ENCODE peak calls at places on chromosomes 1 and 21, in ten cellular contexts. P is heart left ventricle, S is A673, Y is sigmoid colon, L is trophoblast cell, F is astrocyte, Q is ovary, T is tibial nerve, Z is suprapubic skin, N is PC-9. U is an unnamed sample.

GRCh38 chr1:218537131-218537904 is 192.2 kb downstream of the TGFB2 start:
- DNase-seq in P (no peak), S (no peak), Y (no peak), L (no peak), F (peak), Q (no peak), T (no peak), Z (no peak), N (peak), U (peak)

GRCh38 chr1:223756806-223757700 is 44.7 kb downstream of the CAPN2 start:
- DNase-seq in P (no peak), S (no peak), Y (no peak), L (no peak), F (no peak), Q (no peak), T (no peak), Z (no peak), N (no peak), U (no peak)

GRCh38 chr1:168618351-168618750 is 41.9 kb downstream of the XCL1 start:
- DNase-seq in P (no peak), S (no peak), Y (no peak), L (no peak), F (no peak), Q (no peak), T (no peak), Z (no peak), N (no peak), U (no peak)

GRCh38 chr1:64203420-64203819 is at the start of gene UBE2U:
- DNase-seq in P (no peak), S (no peak), Y (no peak), L (no peak), F (no peak), Q (no peak), T (no peak), Z (no peak), N (no peak), U (no peak)

GRCh38 chr1:218369688-218370511 is 24.8 kb downstream of the TGFB2 start:
- DNase-seq in P (no peak), S (no peak), Y (no peak), L (peak), F (peak), Q (no peak), T (no peak), Z (no peak), N (no peak), U (no peak)

GRCh38 chr21:14259669-14260458 is 43.9 kb downstream of the RBM11 start:
- DNase-seq in P (no peak), S (peak), Y (no peak), L (peak), F (peak), Q (no peak), T (no peak), Z (no peak), N (no peak), U (peak)

GRCh38 chr1:200179781-200180160 is 152.3 kb downstream of the NR5A2 start:
- DNase-seq in P (no peak), S (peak), Y (no peak), L (no peak), F (no peak), Q (no peak), T (no peak), Z (no peak), N (no peak), U (no peak)

GRCh38 chr1:21623411-21623961 is 45.7 kb downstream of the RAP1GAP start:
- DNase-seq in P (no peak), S (no peak), Y (no peak), L (no peak), F (no peak), Q (no peak), T (no peak), Z (no peak), N (no peak), U (no peak)

GRCh38 chr1:182761396-182762395 is 27.9 kb upstream of the NPL start:
- DNase-seq in P (no peak), S (no peak), Y (no peak), L (no peak), F (no peak), Q (no peak), T (no peak), Z (no peak), N (no peak), U (peak)

GRCh38 chr1:71967670-71968069 is 314.7 kb downstream of the NEGR1 start:
- DNase-seq in P (no peak), S (no peak), Y (no peak), L (no peak), F (no peak), Q (no peak), T (no peak), Z (no peak), N (no peak), U (no peak)

GRCh38 chr1:181479137-181479745 is 4.1 kb upstream of the CACNA1E start:
- DNase-seq in P (peak), S (peak), Y (no peak), L (peak), F (peak), Q (peak), T (no peak), Z (no peak), N (no peak), U (peak)

GRCh38 chr1:40210514-40211204 is 37.1 kb upstream of the TMCO2 start:
- DNase-seq in P (no peak), S (no peak), Y (no peak), L (no peak), F (no peak), Q (no peak), T (no peak), Z (no peak), N (no peak), U (no peak)

GRCh38 chr1:62285984-62286481 is 33.2 kb downstream of the KANK4 start:
- DNase-seq in P (no peak), S (no peak), Y (no peak), L (no peak), F (no peak), Q (no peak), T (no peak), Z (no peak), N (no peak), U (no peak)

GRCh38 chr1:116807394-116807793 is 53.2 kb downstream of the CD2 start:
- DNase-seq in P (no peak), S (no peak), Y (no peak), L (no peak), F (no peak), Q (no peak), T (no peak), Z (no peak), N (no peak), U (no peak)

GRCh38 chr1:217674330-217674729 is 43.2 kb downstream of the SPATA17 start:
- DNase-seq in P (no peak), S (no peak), Y (no peak), L (no peak), F (no peak), Q (no peak), T (no peak), Z (no peak), N (no peak), U (no peak)

GRCh38 chr1:170755791-170756190 is 91.9 kb downstream of the PRRX1 start:
- DNase-seq in P (no peak), S (no peak), Y (no peak), L (no peak), F (no peak), Q (no peak), T (no peak), Z (no peak), N (no peak), U (no peak)

GRCh38 chr1:68166348-68166747 is 66.0 kb downstream of the WLS start:
- DNase-seq in P (no peak), S (no peak), Y (no peak), L (no peak), F (peak), Q (no peak), T (no peak), Z (no peak), N (no peak), U (no peak)

GRCh38 chr1:223706077-223706988 is 6.0 kb upstream of the CAPN2 start:
- DNase-seq in P (no peak), S (peak), Y (no peak), L (no peak), F (peak), Q (no peak), T (no peak), Z (no peak), N (peak), U (no peak)

GRCh38 chr1:5312870-5313269 is 658.5 kb downstream of the AJAP1 start:
- DNase-seq in P (no peak), S (no peak), Y (no peak), L (no peak), F (no peak), Q (no peak), T (no peak), Z (no peak), N (no peak), U (no peak)

GRCh38 chr1:97192872-97193572 is 471.4 kb downstream of the PTBP2 start:
- DNase-seq in P (no peak), S (no peak), Y (no peak), L (peak), F (peak), Q (no peak), T (no peak), Z (no peak), N (peak), U (peak)

DNA sequence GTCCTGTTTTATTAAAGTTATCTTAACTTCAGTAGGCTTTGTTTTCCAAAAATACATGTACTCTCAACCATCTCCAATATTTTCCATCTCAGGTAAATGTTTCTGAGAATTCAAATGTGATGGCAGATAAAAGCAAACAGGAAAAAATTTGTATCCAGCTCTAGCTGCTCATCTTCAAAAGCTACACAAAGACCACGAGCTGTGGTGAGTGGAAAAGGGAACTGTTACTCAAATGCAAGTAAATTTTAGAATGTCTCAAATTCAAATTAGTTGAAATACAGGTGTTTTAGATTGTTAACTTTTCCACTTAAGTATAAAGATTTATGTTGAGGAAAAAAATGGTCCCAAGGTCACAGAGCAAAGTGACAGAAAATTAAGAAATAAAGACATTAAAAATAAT is 216.0 kb downstream of the SLC45A1 start:
- DNase-seq in P (no peak), S (no peak), Y (no peak), L (no peak), F (no peak), Q (no peak), T (no peak), Z (no peak), N (no peak), U (no peak)
- H3K27ac ChIP-seq in P (no peak), S (no peak), Y (no peak), L (no peak), F (no peak), Q (no peak), T (no peak), Z (no peak), N (no peak), U (no peak)

GRCh38 chr1:201268604-201269151 is 14.6 kb upstream of the PKP1 start:
- DNase-seq in P (no peak), S (peak), Y (peak), L (no peak), F (peak), Q (peak), T (no peak), Z (peak), N (no peak), U (no peak)
- H3K27ac ChIP-seq in P (no peak), S (peak), Y (no peak), L (no peak), F (peak), Q (no peak), T (no peak), Z (peak), N (peak), U (peak)

GRCh38 chr1:25687221-25688017 is 70.8 kb downstream of the MAN1C1 start:
- DNase-seq in P (no peak), S (no peak), Y (no peak), L (no peak), F (no peak), Q (no peak), T (no peak), Z (no peak), N (no peak), U (no peak)
- H3K27ac ChIP-seq in P (no peak), S (no peak), Y (peak), L (no peak), F (no peak), Q (no peak), T (no peak), Z (no peak), N (no peak), U (no peak)

GRCh38 chr1:230743874-230744273 is 3.3 kb upstream of the CAPN9 start:
- DNase-seq in P (no peak), S (no peak), Y (no peak), L (no peak), F (no peak), Q (no peak), T (no peak), Z (no peak), N (no peak), U (no peak)
- H3K27ac ChIP-seq in P (no peak), S (no peak), Y (no peak), L (no peak), F (no peak), Q (no peak), T (no peak), Z (no peak), N (no peak), U (no peak)

DNA sequence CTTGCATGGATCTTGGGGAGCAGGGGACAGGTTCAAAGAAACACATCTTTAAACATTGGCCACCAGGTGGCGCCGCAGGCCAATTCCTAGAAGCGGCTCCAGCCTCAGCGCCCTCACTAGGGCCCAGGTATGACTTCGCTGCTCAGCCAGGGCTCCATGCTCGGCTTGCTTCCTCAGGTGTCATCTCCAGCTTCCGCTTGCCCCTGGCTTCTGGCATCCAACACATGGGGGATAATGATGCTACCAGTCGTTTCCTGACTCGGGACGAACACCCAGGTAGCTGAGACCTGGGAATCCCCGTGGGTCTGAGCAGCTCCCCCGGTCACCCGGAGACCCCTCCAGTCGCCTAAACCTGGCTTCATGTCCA is 8.5 kb upstream of the MEX3A start:
- DNase-seq in P (peak), S (peak), Y (peak), L (peak), F (no peak), Q (peak), T (peak), Z (peak), N (peak), U (no peak)
- H3K27ac ChIP-seq in P (no peak), S (no peak), Y (no peak), L (no peak), F (no peak), Q (no peak), T (no peak), Z (no peak), N (no peak), U (no peak)

DNA sequence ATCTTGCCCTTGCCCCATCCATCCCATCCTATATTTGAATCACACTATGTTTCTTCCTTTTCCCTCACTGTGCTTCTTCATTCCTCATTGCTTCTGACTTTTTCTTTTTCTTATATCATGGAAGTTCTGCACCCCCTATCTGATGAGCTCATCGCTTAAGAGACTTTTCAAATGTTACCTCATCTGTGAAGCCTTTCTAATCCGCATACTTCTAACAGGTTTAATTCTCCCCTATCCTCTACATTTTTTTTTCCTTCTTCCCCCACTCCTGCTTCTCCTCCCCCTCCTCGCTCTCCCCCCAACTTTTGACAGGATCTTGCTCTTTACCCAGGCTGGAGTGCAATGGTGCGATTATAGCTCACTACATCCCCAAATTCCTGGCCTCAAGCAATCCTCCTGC is 39.5 kb downstream of the OSBPL9 start:
- DNase-seq in P (no peak), S (no peak), Y (no peak), L (no peak), F (no peak), Q (no peak), T (no peak), Z (no peak), N (no peak), U (no peak)
- H3K27ac ChIP-seq in P (no peak), S (no peak), Y (no peak), L (no peak), F (no peak), Q (no peak), T (no peak), Z (no peak), N (no peak), U (no peak)

GRCh38 chr1:151980287-151981177 is 13.1 kb downstream of the S100A10 start:
- DNase-seq in P (peak), S (peak), Y (no peak), L (no peak), F (peak), Q (no peak), T (peak), Z (no peak), N (peak), U (peak)

GRCh38 chr1:151976868-151977267 is 16.8 kb downstream of the S100A10 start:
- DNase-seq in P (no peak), S (no peak), Y (no peak), L (peak), F (peak), Q (no peak), T (no peak), Z (no peak), N (peak), U (peak)

GRCh38 chr1:151977662-151978230 is 15.9 kb downstream of the S100A10 start:
- DNase-seq in P (no peak), S (no peak), Y (no peak), L (no peak), F (no peak), Q (no peak), T (no peak), Z (no peak), N (no peak), U (no peak)

GRCh38 chr1:151981178-151981525 is 12.5 kb downstream of the S100A10 start:
- DNase-seq in P (no peak), S (no peak), Y (no peak), L (no peak), F (peak), Q (no peak), T (no peak), Z (no peak), N (no peak), U (no peak)

GRCh38 chr1:151978910-151979309 is 14.7 kb downstream of the S100A10 start:
- DNase-seq in P (no peak), S (no peak), Y (no peak), L (no peak), F (no peak), Q (no peak), T (no peak), Z (no peak), N (no peak), U (no peak)
- H3K27ac ChIP-seq in P (no peak), S (no peak), Y (no peak), L (no peak), F (no peak), Q (no peak), T (no peak), Z (no peak), N (no peak), U (no peak)

U was measured in foreskin keratinocyte.